ENCODE peak calls at places on chromosomes 13 and 19, in seven cellular contexts. A is Caco-2; V is right atrium auricular region; J is lower lobe of right lung; E is transverse colon; W is CD4-positive, CD25-positive, alpha-beta regulatory T cell; M is mammary epithelial cell. K is an unnamed sample.
A peak's percentile ranks its signal among the peaks of the same experiment; 100 is the strongest.

GRCh38 chr19:45450042-45450380 is 17.8 kb upstream of the FOSB start:
- DNase-seq in A (no peak), V (no peak), J (no peak), E (no peak), W (peak; percentile 24), M (no peak), K (no peak)

GRCh38 chr19:17703823-17704463 is 15.3 kb upstream of the MAP1S start:
- DNase-seq in A (no peak), V (peak; percentile 63), J (peak; percentile 68), E (peak; percentile 67), W (peak; percentile 54), M (peak; percentile 32), K (no peak)

GRCh38 chr13:102220681-102221228 is 181.1 kb downstream of the FGF14 start:
- DNase-seq in A (no peak), V (no peak), J (no peak), E (no peak), W (no peak), M (no peak), K (no peak)

GRCh38 chr19:29271911-29272310 is 59.0 kb upstream of the UQCRFS1 start:
- DNase-seq in A (no peak), V (no peak), J (no peak), E (no peak), W (no peak), M (no peak), K (no peak)

GRCh38 chr13:111341886-111342285 is 21.4 kb downstream of the TEX29 start:
- DNase-seq in A (no peak), V (peak; percentile 52), J (no peak), E (no peak), W (no peak), M (no peak), K (no peak)

GRCh38 chr13:51913421-51914136 is 51.8 kb downstream of the CCDC70 start:
- DNase-seq in A (peak; percentile 32), V (no peak), J (no peak), E (no peak), W (no peak), M (no peak), K (no peak)

GRCh38 chr19:9052894-9053293 is 34.0 kb upstream of the OR1M1 start:
- DNase-seq in A (no peak), V (no peak), J (no peak), E (no peak), W (no peak), M (no peak), K (no peak)

GRCh38 chr13:101941095-101941777 is 460.6 kb downstream of the FGF14 start:
- DNase-seq in A (no peak), V (no peak), J (no peak), E (no peak), W (no peak), M (no peak), K (no peak)

GRCh38 chr19:290539-291521 is at the start of gene PLPP2:
- DNase-seq in A (peak; percentile 81), V (no peak), J (peak; percentile 80), E (peak; percentile 77), W (no peak), M (peak; percentile 78), K (no peak)

GRCh38 chr13:112634102-112634501 is 46.1 kb upstream of the TUBGCP3 start:
- DNase-seq in A (no peak), V (no peak), J (peak; percentile 21), E (no peak), W (no peak), M (no peak), K (no peak)

GRCh38 chr13:79806821-79807220 is 325.9 kb downstream of the NDFIP2 start:
- DNase-seq in A (no peak), V (no peak), J (no peak), E (no peak), W (no peak), M (no peak), K (no peak)

GRCh38 chr13:84645196-84646071 is 763.2 kb upstream of the SLITRK1 start:
- DNase-seq in A (no peak), V (no peak), J (no peak), E (no peak), W (no peak), M (no peak), K (no peak)

GRCh38 chr19:2237051-2237868 is 636 bp downstream of the SF3A2 start:
- DNase-seq in A (no peak), V (no peak), J (no peak), E (no peak), W (no peak), M (no peak), K (no peak)
- H3K9me3 ChIP-seq in A (no peaks in the 10 kb centered on the region), V (no peaks in the 10 kb centered on the region), J (no peaks in the 10 kb centered on the region), E (no peaks in the 10 kb centered on the region), W (no peaks in the 10 kb centered on the region), M (no peaks in the 10 kb centered on the region), K (no peaks in the 10 kb centered on the region)

DNA sequence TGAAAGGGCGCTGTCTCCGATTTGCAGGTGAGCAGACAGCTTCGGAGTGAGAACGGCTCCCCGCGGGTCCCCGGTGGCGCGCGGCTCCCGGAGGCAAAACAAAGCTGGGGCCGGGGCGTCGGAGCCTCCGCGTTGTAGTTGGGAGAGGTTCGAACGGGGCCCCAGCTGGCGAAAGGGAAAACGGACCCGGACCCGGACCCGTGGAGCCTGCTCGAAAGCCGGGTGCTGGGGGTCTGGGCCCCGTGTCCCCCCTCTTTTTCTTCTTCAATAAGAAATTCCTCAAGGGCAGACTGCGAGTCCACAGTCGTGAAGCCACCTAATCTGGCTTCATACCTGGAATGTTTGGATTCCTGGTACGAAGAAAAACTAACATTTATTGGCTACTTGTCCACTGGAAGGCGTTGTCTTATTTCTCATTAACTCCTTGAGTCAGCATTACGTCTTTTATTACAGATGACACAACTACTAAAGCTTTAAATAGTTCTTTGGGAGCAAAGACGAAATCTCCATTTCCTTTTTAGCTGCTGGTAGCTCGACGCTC is 627 bp upstream of the MTIF3 start:
- DNase-seq in A (peak; percentile 63), V (no peak), J (peak; percentile 68), E (peak; percentile 49), W (peak; percentile 41), M (peak; percentile 75), K (no peak)
- H3K4me1 ChIP-seq in A (peaks cover 12% of the 10 kb centered on the region), V (no peaks in the 10 kb centered on the region), J (peaks cover 53% of the 10 kb centered on the region), E (peaks cover 24% of the 10 kb centered on the region), W (peaks cover 59% of the 10 kb centered on the region), M (peaks cover 9% of the 10 kb centered on the region), K (peaks cover 5% of the 10 kb centered on the region)

DNA sequence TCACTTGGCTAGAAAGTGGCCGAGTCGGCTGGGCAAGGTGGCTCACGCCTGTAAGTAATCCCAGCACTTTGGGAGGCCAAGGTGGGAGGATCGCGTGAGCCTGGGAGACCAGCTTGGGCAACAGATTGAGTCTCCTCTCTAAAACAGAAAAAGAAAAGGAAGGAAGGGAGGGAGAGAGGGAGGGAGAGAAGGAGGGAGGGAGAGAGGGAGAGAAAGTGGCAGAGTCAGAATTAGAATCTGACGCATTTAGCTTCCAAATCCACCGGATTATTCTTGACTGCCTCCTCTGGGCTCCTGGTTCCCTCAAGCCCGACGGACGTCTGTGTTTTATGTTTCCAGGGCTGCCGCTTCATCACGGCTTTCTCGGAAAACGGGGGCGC is 22.5 kb downstream of the LRFN3 start:
- DNase-seq in A (no peak), V (no peak), J (no peak), E (no peak), W (no peak), M (no peak), K (no peak)
- H3K4me3 ChIP-seq in A (no peak overlapping the region), V (peak overlapping the region; percentile 11), J (peak overlapping the region; percentile 36), E (no peak overlapping the region), W (peak overlapping the region; percentile 60), M (no peak overlapping the region), K (no peak overlapping the region)

DNA sequence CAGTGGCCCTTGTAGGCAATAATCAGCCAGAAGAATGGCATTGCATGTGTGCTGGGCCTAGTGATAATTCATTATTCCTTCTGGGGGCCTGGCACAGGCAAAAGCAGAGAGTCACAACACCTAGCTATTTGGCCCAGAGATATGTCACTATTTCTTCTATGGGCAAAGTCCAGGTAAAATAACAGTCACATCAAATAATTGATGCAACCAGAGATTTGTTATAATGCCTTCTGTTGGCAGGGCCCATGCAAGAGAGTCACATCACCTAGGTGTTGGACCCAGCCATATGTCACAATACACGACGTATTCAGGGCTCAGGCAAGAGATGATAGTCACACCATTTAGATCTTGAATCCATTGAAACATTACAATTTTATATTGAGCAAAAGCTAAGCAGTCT is 66.1 kb downstream of the ZNF726 start:
- DNase-seq in A (no peak), V (no peak), J (no peak), E (no peak), W (no peak), M (no peak), K (no peak)
- H3K9me3 ChIP-seq in A (no peaks in the 10 kb centered on the region), V (no peaks in the 10 kb centered on the region), J (no peaks in the 10 kb centered on the region), E (no peaks in the 10 kb centered on the region), W (no peaks in the 10 kb centered on the region), M (peaks cover 9% of the 10 kb centered on the region), K (no peaks in the 10 kb centered on the region)

GRCh38 chr13:40565282-40566148 is 100.9 kb downstream of the FOXO1 start:
- DNase-seq in A (no peak), V (no peak), J (no peak), E (no peak), W (no peak), M (no peak), K (no peak)
- H3K4me1 ChIP-seq in A (peaks cover 50% of the 10 kb centered on the region), V (no peaks in the 10 kb centered on the region), J (peaks cover 71% of the 10 kb centered on the region), E (peaks cover 26% of the 10 kb centered on the region), W (peaks cover 79% of the 10 kb centered on the region), M (no peaks in the 10 kb centered on the region), K (peaks cover 22% of the 10 kb centered on the region)

DNA sequence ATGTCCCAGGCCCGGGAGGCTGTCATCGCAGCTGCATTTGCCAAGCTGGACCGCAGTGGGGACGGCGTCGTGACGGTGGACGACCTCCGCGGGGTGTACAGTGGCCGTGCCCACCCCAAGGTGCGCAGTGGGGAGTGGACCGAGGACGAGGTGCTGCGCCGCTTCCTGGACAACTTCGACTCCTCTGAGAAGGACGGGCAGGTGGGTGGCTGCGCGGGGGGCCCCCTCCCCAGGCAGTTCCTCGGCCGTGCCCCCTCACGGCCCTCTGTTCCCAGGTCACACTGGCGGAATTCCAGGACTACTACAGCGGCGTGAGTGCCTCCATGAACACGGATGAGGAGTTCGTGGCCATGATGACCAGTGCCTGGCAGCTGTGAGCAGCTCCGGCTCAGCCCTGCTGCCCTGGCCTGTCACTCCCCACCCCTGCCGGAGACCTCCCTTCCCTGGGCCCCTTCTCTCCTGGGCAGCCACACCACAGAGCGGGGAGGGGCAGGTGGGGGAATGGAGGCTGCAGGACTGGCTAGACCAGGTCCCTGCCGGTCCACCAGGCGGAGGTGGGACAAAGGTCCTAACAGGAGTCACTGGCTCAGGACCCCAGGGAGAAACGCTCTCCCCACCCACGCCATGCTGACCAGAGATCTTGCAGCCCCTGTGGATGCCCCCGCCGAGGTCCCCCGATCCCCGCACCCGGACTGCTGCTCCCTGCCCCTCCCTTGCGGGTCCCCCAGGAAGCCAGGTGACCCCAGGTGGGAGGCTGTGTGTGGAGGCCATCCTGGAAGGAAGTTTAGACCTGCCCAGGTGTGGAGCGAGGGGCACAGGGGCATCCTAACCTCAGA is 1.1 kb downstream of the CAPS start:
- DNase-seq in A (peak; percentile 83), V (no peak), J (peak; percentile 69), E (peak; percentile 62), W (no peak), M (no peak), K (no peak)
- H3K4me3 ChIP-seq in A (no peak overlapping the region), V (no peak overlapping the region), J (no peak overlapping the region), E (no peak overlapping the region), W (no peak overlapping the region), M (no peak overlapping the region), K (no peak overlapping the region)

GRCh38 chr19:14715841-14716240 is 26.0 kb downstream of the ZNF333 start:
- DNase-seq in A (no peak), V (no peak), J (no peak), E (no peak), W (no peak), M (no peak), K (no peak)
- H3K9me3 ChIP-seq in A (peaks cover 17% of the 10 kb centered on the region), V (peaks cover 42% of the 10 kb centered on the region), J (peaks cover 74% of the 10 kb centered on the region), E (peaks cover 51% of the 10 kb centered on the region), W (peaks cover 79% of the 10 kb centered on the region), M (peaks cover 26% of the 10 kb centered on the region), K (peaks cover 26% of the 10 kb centered on the region)

K was measured in HAP-1.